ENCODE peak calls at places on chromosomes 7 and 10, in seven cellular contexts. One of them, this sample, is unnamed.

GRCh38 chr10:30591249-30591670 is 38.3 kb downstream of the LYZL2 start:
- DNase-seq in activated T-cell treated with anti-CD3 and anti-CD28 coated beads, Interleukin-2, amount 50 U/mL, for 72 hours: peak; percentile 8
- DNase-seq in thoracic aorta: no peak
- DNase-seq in OCI-M1: peak; percentile 72
- DNase-seq in fibroblast of mammary gland: peak; percentile 55
- DNase-seq in NCI-H1436: peak; percentile 6
- DNase-seq in upper lobe of right lung: no peak
- DNase-seq in this sample: no peak

GRCh38 chr10:77377678-77378352 is 259.8 kb downstream of the KCNMA1 start:
- DNase-seq in activated T-cell treated with anti-CD3 and anti-CD28 coated beads, Interleukin-2, amount 50 U/mL, for 72 hours: no peak
- DNase-seq in thoracic aorta: no peak
- DNase-seq in upper lobe of right lung: no peak
- DNase-seq in NCI-H1436: no peak
- DNase-seq in fibroblast of mammary gland: no peak
- DNase-seq in OCI-M1: no peak
- DNase-seq in this sample: no peak

GRCh38 chr10:58661336-58661735 is 148.7 kb downstream of the BICC1 start:
- DNase-seq in OCI-M1: no peak
- DNase-seq in thoracic aorta: no peak
- DNase-seq in fibroblast of mammary gland: peak; percentile 82
- DNase-seq in upper lobe of right lung: no peak
- DNase-seq in activated T-cell treated with anti-CD3 and anti-CD28 coated beads, Interleukin-2, amount 50 U/mL, for 72 hours: no peak
- DNase-seq in NCI-H1436: no peak
- DNase-seq in this sample: no peak

GRCh38 chr7:139317954-139318505 is 23.1 kb upstream of the FMC1 start:
- DNase-seq in upper lobe of right lung: no peak
- DNase-seq in thoracic aorta: no peak
- DNase-seq in activated T-cell treated with anti-CD3 and anti-CD28 coated beads, Interleukin-2, amount 50 U/mL, for 72 hours: no peak
- DNase-seq in fibroblast of mammary gland: no peak
- DNase-seq in OCI-M1: peak; percentile 6
- DNase-seq in NCI-H1436: no peak
- DNase-seq in this sample: no peak

GRCh38 chr7:44964384-44964830 is 14.4 kb downstream of the MYO1G start:
- DNase-seq in thoracic aorta: no peak
- DNase-seq in upper lobe of right lung: no peak
- DNase-seq in NCI-H1436: no peak
- DNase-seq in fibroblast of mammary gland: peak; percentile 30
- DNase-seq in activated T-cell treated with anti-CD3 and anti-CD28 coated beads, Interleukin-2, amount 50 U/mL, for 72 hours: peak; percentile 44
- DNase-seq in OCI-M1: peak; percentile 6
- DNase-seq in this sample: no peak

GRCh38 chr7:139651308-139651707 is 126.5 kb downstream of the HIPK2 start:
- DNase-seq in upper lobe of right lung: no peak
- DNase-seq in activated T-cell treated with anti-CD3 and anti-CD28 coated beads, Interleukin-2, amount 50 U/mL, for 72 hours: no peak
- DNase-seq in thoracic aorta: no peak
- DNase-seq in OCI-M1: no peak
- DNase-seq in NCI-H1436: no peak
- DNase-seq in fibroblast of mammary gland: peak; percentile 52
- DNase-seq in this sample: no peak

GRCh38 chr10:49161411-49161997 is 26.7 kb downstream of the TMEM273 start:
- DNase-seq in NCI-H1436: no peak
- DNase-seq in OCI-M1: peak; percentile 83
- DNase-seq in thoracic aorta: no peak
- DNase-seq in activated T-cell treated with anti-CD3 and anti-CD28 coated beads, Interleukin-2, amount 50 U/mL, for 72 hours: no peak
- DNase-seq in upper lobe of right lung: no peak
- DNase-seq in fibroblast of mammary gland: peak; percentile 75
- DNase-seq in this sample: no peak

GRCh38 chr10:102420810-102421644 is at the start of gene FBXL15:
- DNase-seq in OCI-M1: peak; percentile 99
- DNase-seq in fibroblast of mammary gland: peak; percentile 95
- DNase-seq in thoracic aorta: peak; percentile 96
- DNase-seq in upper lobe of right lung: peak; percentile 97
- DNase-seq in activated T-cell treated with anti-CD3 and anti-CD28 coated beads, Interleukin-2, amount 50 U/mL, for 72 hours: peak; percentile 97
- DNase-seq in NCI-H1436: peak; percentile 93
- DNase-seq in this sample: peak; percentile 96

GRCh38 chr10:77673086-77673485 is 35.5 kb upstream of the KCNMA1 start:
- DNase-seq in fibroblast of mammary gland: peak; percentile 33
- DNase-seq in NCI-H1436: no peak
- DNase-seq in OCI-M1: peak; percentile 61
- DNase-seq in upper lobe of right lung: no peak
- DNase-seq in activated T-cell treated with anti-CD3 and anti-CD28 coated beads, Interleukin-2, amount 50 U/mL, for 72 hours: no peak
- DNase-seq in thoracic aorta: no peak
- DNase-seq in this sample: no peak

GRCh38 chr7:131010714-131011436 is 276.9 kb upstream of the KLF14 start:
- DNase-seq in thoracic aorta: no peak
- DNase-seq in OCI-M1: peak; percentile 36
- DNase-seq in NCI-H1436: no peak
- DNase-seq in fibroblast of mammary gland: peak; percentile 73
- DNase-seq in upper lobe of right lung: no peak
- DNase-seq in activated T-cell treated with anti-CD3 and anti-CD28 coated beads, Interleukin-2, amount 50 U/mL, for 72 hours: no peak
- DNase-seq in this sample: no peak

GRCh38 chr10:5550621-5551530 is 26.1 kb downstream of the CALML3 start:
- DNase-seq in OCI-M1: peak; percentile 64
- DNase-seq in activated T-cell treated with anti-CD3 and anti-CD28 coated beads, Interleukin-2, amount 50 U/mL, for 72 hours: peak; percentile 22
- DNase-seq in fibroblast of mammary gland: no peak
- DNase-seq in NCI-H1436: no peak
- DNase-seq in thoracic aorta: no peak
- DNase-seq in upper lobe of right lung: peak; percentile 54
- DNase-seq in this sample: no peak

GRCh38 chr7:46979439-46979838 is 602.5 kb downstream of the TNS3 start:
- DNase-seq in OCI-M1: no peak
- DNase-seq in upper lobe of right lung: no peak
- DNase-seq in fibroblast of mammary gland: no peak
- DNase-seq in NCI-H1436: no peak
- DNase-seq in activated T-cell treated with anti-CD3 and anti-CD28 coated beads, Interleukin-2, amount 50 U/mL, for 72 hours: no peak
- DNase-seq in thoracic aorta: no peak
- DNase-seq in this sample: no peak

GRCh38 chr7:26861050-26861449 is 3.3 kb downstream of the SKAP2 start:
- DNase-seq in upper lobe of right lung: no peak
- DNase-seq in NCI-H1436: no peak
- DNase-seq in activated T-cell treated with anti-CD3 and anti-CD28 coated beads, Interleukin-2, amount 50 U/mL, for 72 hours: no peak
- DNase-seq in fibroblast of mammary gland: no peak
- DNase-seq in thoracic aorta: no peak
- DNase-seq in OCI-M1: peak; percentile 3
- DNase-seq in this sample: no peak

GRCh38 chr7:44415510-44415909 is 74.9 kb downstream of the NUDCD3 start:
- DNase-seq in thoracic aorta: no peak
- DNase-seq in upper lobe of right lung: no peak
- DNase-seq in fibroblast of mammary gland: no peak
- DNase-seq in OCI-M1: no peak
- DNase-seq in NCI-H1436: no peak
- DNase-seq in activated T-cell treated with anti-CD3 and anti-CD28 coated beads, Interleukin-2, amount 50 U/mL, for 72 hours: no peak
- DNase-seq in this sample: no peak

GRCh38 chr7:158695726-158696452 is 8.7 kb downstream of the NCAPG2 start:
- DNase-seq in activated T-cell treated with anti-CD3 and anti-CD28 coated beads, Interleukin-2, amount 50 U/mL, for 72 hours: no peak
- DNase-seq in OCI-M1: peak; percentile 86
- DNase-seq in NCI-H1436: peak; percentile 6
- DNase-seq in upper lobe of right lung: no peak
- DNase-seq in thoracic aorta: no peak
- DNase-seq in fibroblast of mammary gland: peak; percentile 78
- DNase-seq in this sample: no peak

This sample was measured in RWPE2.